ENCODE peak calls at places on chromosomes 1 and 21, in nine cellular contexts. R, T, Q, P, O, V, Y, D and L are unnamed samples.

GRCh38 chr1:15915991-15916390 is 59.9 kb downstream of the ZBTB17 start:
- DNase-seq in R (no peak), T (no peak), Q (peak), P (no peak), O (no peak), V (no peak), Y (no peak), D (no peak), L (no peak)

GRCh38 chr21:37198989-37199924 is 67.9 kb downstream of the VPS26C start:
- DNase-seq in R (peak), T (no peak), Q (peak), P (no peak), O (no peak), V (no peak), Y (no peak), D (no peak), L (no peak)

GRCh38 chr1:230632273-230632873 is 9.9 kb upstream of the COG2 start:
- DNase-seq in R (peak), T (no peak), Q (no peak), P (no peak), O (no peak), V (peak), Y (peak), D (no peak), L (peak)

GRCh38 chr1:214581785-214582184 is 21.2 kb upstream of the CENPF start:
- DNase-seq in R (peak), T (no peak), Q (peak), P (no peak), O (no peak), V (peak), Y (no peak), D (no peak), L (no peak)

GRCh38 chr21:32300117-32300681 is 1.5 kb downstream of the MRAP start:
- DNase-seq in R (no peak), T (no peak), Q (no peak), P (no peak), O (no peak), V (no peak), Y (no peak), D (no peak), L (no peak)

GRCh38 chr1:27049607-27050006 is 37.0 kb upstream of the TENT5B start:
- DNase-seq in R (no peak), T (no peak), Q (no peak), P (no peak), O (no peak), V (no peak), Y (no peak), D (no peak), L (no peak)

GRCh38 chr1:100862591-100862990 is 32.1 kb downstream of the EXTL2 start:
- DNase-seq in R (no peak), T (no peak), Q (peak), P (no peak), O (no peak), V (no peak), Y (no peak), D (no peak), L (no peak)

GRCh38 chr1:109482796-109483638 is 688 bp upstream of the ATXN7L2 start:
- DNase-seq in R (peak), T (peak), Q (no peak), P (no peak), O (no peak), V (no peak), Y (peak), D (no peak), L (peak)

GRCh38 chr1:41833519-41834000 is 85.2 kb downstream of the HIVEP3 start:
- DNase-seq in R (no peak), T (no peak), Q (no peak), P (no peak), O (no peak), V (no peak), Y (no peak), D (no peak), L (no peak)